ENCODE peak calls at places on chromosomes 13 and 19, in four cellular contexts. Q is fibroblast of mammary gland, S is heart left ventricle, O is dorsolateral prefrontal cortex. G is an unnamed sample.
A peak's percentile ranks its signal among the peaks of the same experiment; 100 is the strongest.

GRCh38 chr13:20193924-20194631 is 1.3 kb upstream of the GJB2 start:
- DNase-seq in S (no peak), Q (no peak), O (no peak), G (peak; percentile 79)

GRCh38 chr13:101384929-101385328 is 31.4 kb downstream of the NALCN start:
- DNase-seq in Q (no peak), S (no peak), O (no peak), G (no peak)

GRCh38 chr19:37899453-37899852 is 6.9 kb downstream of the WDR87 start:
- DNase-seq in Q (no peak), O (no peak), S (no peak), G (no peak)

GRCh38 chr13:22126433-22127021 is 455.7 kb downstream of the FGF9 start:
- DNase-seq in S (no peak), Q (no peak), O (no peak), G (no peak)

GRCh38 chr19:33758541-33759013 is 38.1 kb upstream of the KCTD15 start:
- DNase-seq in O (no peak), Q (no peak), S (no peak), G (peak; percentile 26)

GRCh38 chr19:37160153-37160552 is 12.3 kb downstream of the ZNF585A start:
- DNase-seq in S (no peak), O (no peak), Q (no peak), G (no peak)

GRCh38 chr19:49231389-49231788 is 73.8 kb downstream of the TRPM4 start:
- DNase-seq in S (no peak), Q (no peak), O (no peak), G (no peak)

GRCh38 chr19:18596752-18597157 is 8.2 kb downstream of the REX1BD start:
- DNase-seq in Q (no peak), S (no peak), O (no peak), G (no peak)

GRCh38 chr19:47518854-47519253 is 4.0 kb upstream of the NAPA start:
- DNase-seq in O (no peak), S (no peak), Q (no peak), G (no peak)

GRCh38 chr13:43546260-43546659 is 240.5 kb downstream of the ENOX1 start:
- DNase-seq in S (peak; percentile 82), O (no peak), Q (peak; percentile 46), G (no peak)

GRCh38 chr19:11736696-11737095 is 2.0 kb downstream of the ZNF823 start:
- DNase-seq in S (peak; percentile 65), Q (peak; percentile 61), O (no peak), G (peak; percentile 42)

GRCh38 chr13:31846182-31846938 is 107.0 kb downstream of the RXFP2 start:
- DNase-seq in O (peak; percentile 80), Q (peak; percentile 77), S (peak; percentile 96), G (peak; percentile 83)

GRCh38 chr13:48255954-48256353 is 22.9 kb downstream of the ITM2B start:
- DNase-seq in S (no peak), Q (peak; percentile 27), O (no peak), G (no peak)

GRCh38 chr19:13024126-13024957 is 29.1 kb downstream of the NFIX start:
- DNase-seq in Q (no peak), O (no peak), S (no peak), G (no peak)

GRCh38 chr13:94329754-94330551 is 149.5 kb downstream of the DCT start:
- DNase-seq in O (no peak), S (no peak), Q (peak; percentile 98), G (peak; percentile 90)

GRCh38 chr13:41654800-41655199 is 197.4 kb downstream of the RGCC start:
- DNase-seq in S (no peak), O (no peak), Q (no peak), G (no peak)

GRCh38 chr13:66958611-66959010 is 271.5 kb downstream of the PCDH9 start:
- DNase-seq in S (no peak), Q (no peak), O (no peak), G (no peak)

DNA sequence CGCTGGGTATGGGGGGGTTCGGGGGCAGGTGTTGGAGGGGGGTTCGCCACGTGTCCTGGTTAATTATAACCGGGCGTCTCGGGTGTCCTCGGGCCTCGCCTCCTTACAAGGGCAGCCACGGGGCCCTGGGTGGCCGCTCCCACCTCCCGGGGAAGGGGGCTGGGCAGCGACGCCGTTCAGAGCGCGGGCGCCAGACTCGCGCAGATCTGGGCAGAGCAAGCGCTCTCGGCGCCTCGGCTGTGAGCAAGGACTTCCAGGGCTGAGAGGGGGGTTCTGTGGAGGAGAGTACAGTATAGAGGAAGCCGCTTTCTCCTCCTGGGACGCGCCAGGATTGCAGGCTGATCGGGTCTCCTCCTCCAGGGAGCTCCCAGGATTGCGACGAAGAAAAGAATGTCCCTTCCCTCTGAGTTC is 1.0 kb upstream of the CKM start:
- DNase-seq in Q (no peak), S (peak; percentile 92), O (no peak), G (no peak)
- H3K4me3 ChIP-seq in Q (peak overlapping the region; percentile 3), S (peak overlapping the region; percentile 57), O (peak overlapping the region; percentile 33), G (peak overlapping the region; percentile 4)

GRCh38 chr13:98771838-98772611 is 19.6 kb upstream of the SLC15A1 start:
- DNase-seq in O (no peak), Q (no peak), S (no peak), G (no peak)

GRCh38 chr13:98774776-98775175 is 22.3 kb upstream of the SLC15A1 start:
- DNase-seq in Q (no peak), O (no peak), S (no peak), G (no peak)

GRCh38 chr13:98775386-98775785 is 22.9 kb upstream of the SLC15A1 start:
- DNase-seq in Q (no peak), S (no peak), O (no peak), G (no peak)

GRCh38 chr13:98773921-98774320 is 21.4 kb upstream of the SLC15A1 start:
- DNase-seq in S (no peak), Q (no peak), O (no peak), G (no peak)

DNA sequence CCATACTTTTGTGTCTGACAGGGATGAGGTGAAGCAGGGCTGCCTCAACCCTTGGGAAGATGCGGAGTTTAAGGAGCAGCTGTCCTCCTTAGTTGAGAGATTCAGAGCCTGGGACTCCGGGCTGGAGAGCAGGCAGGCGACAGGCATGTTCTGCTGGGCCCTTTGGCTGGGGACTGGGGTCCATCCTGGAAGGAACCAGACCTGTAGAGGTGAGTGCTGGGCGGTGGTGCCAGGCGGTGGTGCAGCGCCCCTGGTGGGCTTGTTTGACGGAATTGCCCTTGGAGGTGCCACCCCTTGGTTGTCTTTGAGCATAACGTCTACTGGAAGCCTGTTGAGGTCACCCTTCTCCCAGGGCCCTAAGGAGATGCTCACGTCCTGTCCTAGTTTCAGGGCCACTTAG is 20.6 kb upstream of the SLC15A1 start:
- DNase-seq in S (no peak), Q (no peak), O (no peak), G (no peak)
- TF ChIP-seq CTCF in S (no peak), Q (no peak), O (no peak), G (no peak)

DNA sequence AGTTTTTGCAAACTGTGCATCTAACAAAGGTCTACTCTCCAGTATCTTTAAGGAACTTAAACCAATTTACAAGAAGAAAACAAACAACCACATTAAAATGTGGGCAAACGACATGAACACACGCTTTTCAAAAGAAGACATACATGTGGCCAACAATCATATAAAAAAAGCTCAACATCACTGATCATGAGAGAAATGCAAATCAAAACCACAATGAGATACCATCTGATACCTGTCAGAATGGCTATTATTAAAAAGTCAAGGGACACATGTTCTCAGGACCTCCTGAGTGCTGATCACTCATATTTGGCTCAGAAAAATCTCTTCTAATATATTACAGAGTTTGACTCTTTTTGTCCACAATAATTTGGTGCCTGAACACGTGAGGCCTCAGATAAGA is 14.2 kb upstream of the LILRB1 start:
- DNase-seq in Q (no peak), O (no peak), S (no peak), G (no peak)
- H3K4me3 ChIP-seq in Q (no peak overlapping the region), O (no peak overlapping the region), S (no peak overlapping the region), G (no peak overlapping the region)

GRCh38 chr13:53198017-53198416 is 169.4 kb downstream of the OLFM4 start:
- DNase-seq in Q (no peak), S (no peak), O (no peak), G (no peak)
- TF ChIP-seq CTCF in Q (no peak), S (no peak), O (no peak), G (no peak)

GRCh38 chr13:113818700-113819295 is 45.1 kb downstream of the GAS6 start:
- DNase-seq in S (no peak), O (no peak), Q (no peak), G (no peak)

GRCh38 chr13:113819341-113819730 is 44.5 kb downstream of the GAS6 start:
- DNase-seq in O (no peak), S (no peak), Q (no peak), G (no peak)

GRCh38 chr13:113820813-113821651 is 42.8 kb downstream of the GAS6 start:
- DNase-seq in Q (peak; percentile 99), S (peak; percentile 90), O (peak; percentile 87), G (peak; percentile 94)

GRCh38 chr13:113821847-113822246 is 42.0 kb downstream of the GAS6 start:
- DNase-seq in Q (no peak), O (no peak), S (peak; percentile 54), G (no peak)

DNA sequence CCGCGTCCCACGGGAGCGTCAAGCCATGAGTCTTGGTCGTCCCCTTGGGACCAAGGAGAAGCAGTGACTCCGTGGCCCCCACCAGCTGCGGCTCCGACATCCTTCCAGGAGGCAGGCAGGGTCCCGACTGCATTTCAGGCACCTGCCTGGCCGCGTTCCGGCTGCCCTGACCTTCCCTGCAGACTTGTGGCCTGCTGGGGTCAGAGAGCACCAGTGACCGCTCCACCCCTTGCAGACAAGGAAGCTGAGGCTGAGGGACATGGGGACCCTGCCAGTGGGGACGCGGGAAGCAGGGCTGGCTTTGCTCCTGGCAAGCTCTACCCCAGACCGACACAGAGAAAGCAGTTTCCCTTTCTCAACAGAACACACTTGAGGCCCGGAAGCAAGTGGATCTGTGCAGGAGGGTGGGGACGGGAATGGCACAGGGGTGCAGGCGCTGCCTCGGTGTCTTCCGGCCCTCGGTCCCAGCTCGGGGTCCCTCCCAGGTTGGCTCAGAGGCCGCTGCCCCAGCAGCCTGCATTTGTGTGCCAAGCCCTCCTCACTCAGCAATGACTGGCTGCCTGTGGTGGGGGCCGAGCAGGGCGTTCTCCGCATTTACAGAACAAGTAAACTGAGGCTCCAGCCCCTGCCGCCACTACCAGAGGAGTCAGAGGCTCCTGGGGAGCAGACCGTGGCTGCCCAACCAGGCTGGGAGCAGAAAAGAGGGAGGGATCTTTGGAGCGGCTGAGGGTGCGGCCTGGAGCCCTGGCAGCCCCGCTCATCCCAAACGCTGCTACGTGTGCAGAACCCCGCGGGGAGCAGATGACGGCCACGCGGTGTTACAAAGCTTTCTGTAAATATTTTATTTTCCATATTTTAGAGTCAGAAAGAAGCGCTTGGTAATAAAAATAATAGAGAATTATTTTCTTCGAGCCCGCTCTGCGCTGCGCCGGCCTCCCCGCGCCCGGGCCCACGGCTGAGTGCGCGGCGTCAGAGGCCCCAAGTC is 43.9 kb downstream of the GAS6 start:
- DNase-seq in O (no peak), Q (no peak), S (no peak), G (no peak)
- H3K4me3 ChIP-seq in O (no peak overlapping the region), Q (no peak overlapping the region), S (peak overlapping the region; percentile 22), G (no peak overlapping the region)

GRCh38 chr13:106110241-106110855 is 425.1 kb downstream of the EFNB2 start:
- DNase-seq in Q (no peak), S (no peak), O (no peak), G (peak; percentile 49)
- TF ChIP-seq CTCF in Q (no peak), S (no peak), O (no peak), G (peak; percentile 12)

G was measured in epithelial cell of esophagus.